ENCODE peak calls at places on chromosomes 5 and 9, in four cellular contexts. B is psoas muscle, R is neural progenitor cell, P is SK-N-MC. U is an unnamed sample.

GRCh38 chr5:103562453-103563157 is at the start of gene NUDT12:
- DNase-seq in B (peak; percentile 86), R (peak; percentile 86), P (peak; percentile 32), U (peak; percentile 73)

GRCh38 chr9:116842658-116843057 is 155.6 kb downstream of the TRIM32 start:
- DNase-seq in B (no peak), R (peak; percentile 41), P (no peak), U (no peak)

GRCh38 chr5:120464627-120465280 is 654 bp downstream of the PRR16 start:
- DNase-seq in B (peak; percentile 70), R (peak; percentile 41), P (no peak), U (peak; percentile 58)

GRCh38 chr9:75111019-75111622 is 22.8 kb downstream of the OSTF1 start:
- DNase-seq in B (no peak), R (no peak), P (no peak), U (no peak)

GRCh38 chr5:38541174-38541724 is 15.2 kb downstream of the LIFR start:
- DNase-seq in B (no peak), R (no peak), P (no peak), U (no peak)

GRCh38 chr9:109064963-109065701 is 51.8 kb upstream of the CTNNAL1 start:
- DNase-seq in B (no peak), R (no peak), P (no peak), U (no peak)

GRCh38 chr5:68424799-68425537 is 209.4 kb downstream of the PIK3R1 start:
- DNase-seq in B (no peak), R (no peak), P (no peak), U (no peak)

GRCh38 chr9:105065119-105066088 is 137.4 kb upstream of the ABCA1 start:
- DNase-seq in B (no peak), R (no peak), P (no peak), U (no peak)

GRCh38 chr5:68187268-68188055 is 28.1 kb upstream of the PIK3R1 start:
- DNase-seq in B (peak; percentile 70), R (peak; percentile 72), P (no peak), U (no peak)

GRCh38 chr5:149500922-149501582 is 50.2 kb downstream of the CSNK1A1 start:
- DNase-seq in B (no peak), R (no peak), P (no peak), U (no peak)

GRCh38 chr5:115366223-115366622 is 69.8 kb upstream of the CCDC112 start:
- DNase-seq in B (peak; percentile 59), R (no peak), P (no peak), U (no peak)

GRCh38 chr5:116410345-116410890 is 164.2 kb downstream of the SEMA6A start:
- DNase-seq in B (no peak), R (no peak), P (no peak), U (no peak)

GRCh38 chr5:5025774-5026406 is 114.2 kb upstream of the ADAMTS16 start:
- DNase-seq in B (no peak), R (no peak), P (no peak), U (no peak)

GRCh38 chr9:138066049-138066448 is 188.5 kb downstream of the CACNA1B start:
- DNase-seq in B (no peak), R (peak; percentile 18), P (no peak), U (no peak)

GRCh38 chr5:124057815-124058231 is 545.8 kb downstream of the CSNK1G3 start:
- DNase-seq in B (no peak), R (no peak), P (no peak), U (no peak)

GRCh38 chr5:38465045-38465444 is 91.4 kb downstream of the LIFR start:
- DNase-seq in B (peak; percentile 82), R (no peak), P (no peak), U (no peak)

GRCh38 chr9:12658531-12659209 is 34.5 kb upstream of the TYRP1 start:
- DNase-seq in B (no peak), R (no peak), P (no peak), U (no peak)

GRCh38 chr9:128683340-128684064 is 5.5 kb upstream of the SET start:
- DNase-seq in B (no peak), R (peak; percentile 94), P (no peak), U (no peak)

GRCh38 chr5:115801984-115802383 is 14.5 kb downstream of the CDO1 start:
- DNase-seq in B (no peak), R (no peak), P (no peak), U (no peak)

GRCh38 chr9:93059097-93059959 is 827 bp downstream of the SUSD3 start:
- DNase-seq in B (no peak), R (no peak), P (no peak), U (no peak)

GRCh38 chr5:97550818-97551217 is 367.8 kb upstream of the RIOK2 start:
- DNase-seq in B (no peak), R (no peak), P (no peak), U (no peak)

GRCh38 chr5:112124788-112125187 is 294.3 kb downstream of the EPB41L4A start:
- DNase-seq in B (no peak), R (no peak), P (no peak), U (no peak)

GRCh38 chr9:32378496-32378895 is 5.9 kb upstream of the ACO1 start:
- DNase-seq in B (no peak), R (peak; percentile 79), P (peak; percentile 68), U (no peak)

GRCh38 chr9:107711528-107711927 is 222.0 kb upstream of the KLF4 start:
- DNase-seq in B (peak; percentile 61), R (no peak), P (no peak), U (no peak)

GRCh38 chr5:5613261-5613990 is 190.9 kb downstream of the ICE1 start:
- DNase-seq in B (no peak), R (no peak), P (no peak), U (no peak)

GRCh38 chr9:108530141-108530540 is 325.6 kb downstream of the ACTL7B start:
- DNase-seq in B (no peak), R (no peak), P (no peak), U (no peak)

GRCh38 chr5:73417307-73418035 is 31.1 kb downstream of the FOXD1 start:
- DNase-seq in B (peak; percentile 28), R (no peak), P (no peak), U (no peak)

GRCh38 chr5:134020188-134020587 is 15.4 kb upstream of the VDAC1 start:
- DNase-seq in B (no peak), R (no peak), P (no peak), U (no peak)

GRCh38 chr9:33446507-33447403 is 638 bp downstream of the AQP3 start:
- DNase-seq in B (no peak), R (peak; percentile 20), P (no peak), U (peak; percentile 64)

GRCh38 chr5:72223371-72223770 is 96.7 kb downstream of the MRPS27 start:
- DNase-seq in B (no peak), R (no peak), P (no peak), U (no peak)

GRCh38 chr5:179212870-179213269 is 132.4 kb downstream of the ADAMTS2 start:
- DNase-seq in B (no peak), R (peak; percentile 27), P (no peak), U (no peak)

GRCh38 chr9:21317956-21318923 is 13.1 kb upstream of the IFNA5 start:
- DNase-seq in B (no peak), R (peak; percentile 62), P (no peak), U (no peak)

GRCh38 chr9:6646028-6646636 is 603 bp upstream of the GLDC start:
- DNase-seq in B (no peak), R (no peak), P (no peak), U (no peak)

GRCh38 chr5:53488195-53488594 is 7.8 kb downstream of the FST start:
- DNase-seq in B (no peak), R (no peak), P (no peak), U (no peak)

GRCh38 chr9:112200699-112201098 is 25.6 kb upstream of the SUSD1 start:
- DNase-seq in B (no peak), R (no peak), P (no peak), U (no peak)

GRCh38 chr5:140018096-140018481 is 25.0 kb downstream of the NRG2 start:
- DNase-seq in B (peak; percentile 63), R (no peak), P (no peak), U (no peak)

GRCh38 chr5:1415626-1416360 is 29.4 kb downstream of the SLC6A3 start:
- DNase-seq in B (peak; percentile 38), R (no peak), P (no peak), U (no peak)

DNA sequence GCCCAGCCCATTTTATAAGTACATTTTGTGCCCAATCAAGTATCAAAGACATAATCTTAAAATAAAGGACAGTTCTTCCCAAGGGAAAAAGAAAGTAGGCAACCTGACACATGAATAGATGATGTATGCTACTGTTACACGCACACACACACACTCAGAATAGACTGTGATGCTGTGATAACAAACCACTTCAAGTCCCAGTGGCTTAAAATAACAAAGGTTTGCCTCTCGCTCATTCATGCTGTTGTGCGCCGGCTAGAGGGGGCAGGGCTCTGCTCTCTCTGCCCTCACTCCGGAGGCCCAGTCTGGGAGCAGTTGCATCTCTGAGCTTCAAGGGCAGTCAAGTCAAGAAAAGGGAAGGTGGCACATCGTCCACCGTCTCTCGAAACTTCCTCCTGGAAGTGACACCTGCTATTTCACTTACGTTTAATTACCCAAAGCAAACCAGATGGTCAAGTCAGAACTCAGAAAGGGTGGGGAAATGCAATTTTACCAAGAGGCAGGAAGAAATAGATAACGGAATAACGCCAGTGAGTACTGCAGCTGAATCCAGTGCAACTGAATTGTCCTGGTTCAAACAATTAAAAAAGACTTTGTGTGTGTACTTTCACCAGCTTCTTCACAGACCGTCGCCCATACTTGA is 43.3 kb downstream of the ANKRD33B start:
- DNase-seq in B (no peak), R (peak; percentile 59), P (no peak), U (peak; percentile 60)
- H3K27ac ChIP-seq in B (peak overlapping the region; percentile 89), R (no peak overlapping the region), P (no peak overlapping the region), U (peak overlapping the region; percentile 74)

GRCh38 chr5:110165366-110165765 is 475.6 kb downstream of the MAN2A1 start:
- DNase-seq in B (no peak), R (no peak), P (no peak), U (no peak)
- H3K27ac ChIP-seq in B (no peak overlapping the region), R (no peak overlapping the region), P (no peak overlapping the region), U (no peak overlapping the region)

DNA sequence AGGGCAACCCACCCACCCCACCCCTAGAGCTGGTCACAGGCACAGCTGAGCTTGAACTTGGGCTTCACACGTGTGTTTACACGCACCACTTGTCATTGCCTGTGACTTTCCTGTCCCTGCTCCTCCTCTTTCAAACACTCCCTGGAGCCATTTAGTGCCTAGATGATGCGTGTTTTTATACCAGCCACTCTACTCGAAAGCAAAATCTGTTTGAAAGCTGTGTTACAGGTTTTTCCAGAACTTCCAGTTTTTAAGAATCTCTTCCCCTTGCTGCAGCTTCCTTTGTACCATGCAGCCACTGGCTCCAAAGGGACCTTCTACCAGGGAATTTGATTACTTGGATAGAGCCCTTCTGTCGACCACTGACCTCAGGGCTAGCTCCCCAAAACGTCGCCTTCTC is 78.8 kb upstream of the SPRY4 start:
- DNase-seq in B (no peak), R (no peak), P (no peak), U (no peak)
- H3K27ac ChIP-seq in B (no peak overlapping the region), R (no peak overlapping the region), P (peak overlapping the region; percentile 96), U (peak overlapping the region; percentile 23)

DNA sequence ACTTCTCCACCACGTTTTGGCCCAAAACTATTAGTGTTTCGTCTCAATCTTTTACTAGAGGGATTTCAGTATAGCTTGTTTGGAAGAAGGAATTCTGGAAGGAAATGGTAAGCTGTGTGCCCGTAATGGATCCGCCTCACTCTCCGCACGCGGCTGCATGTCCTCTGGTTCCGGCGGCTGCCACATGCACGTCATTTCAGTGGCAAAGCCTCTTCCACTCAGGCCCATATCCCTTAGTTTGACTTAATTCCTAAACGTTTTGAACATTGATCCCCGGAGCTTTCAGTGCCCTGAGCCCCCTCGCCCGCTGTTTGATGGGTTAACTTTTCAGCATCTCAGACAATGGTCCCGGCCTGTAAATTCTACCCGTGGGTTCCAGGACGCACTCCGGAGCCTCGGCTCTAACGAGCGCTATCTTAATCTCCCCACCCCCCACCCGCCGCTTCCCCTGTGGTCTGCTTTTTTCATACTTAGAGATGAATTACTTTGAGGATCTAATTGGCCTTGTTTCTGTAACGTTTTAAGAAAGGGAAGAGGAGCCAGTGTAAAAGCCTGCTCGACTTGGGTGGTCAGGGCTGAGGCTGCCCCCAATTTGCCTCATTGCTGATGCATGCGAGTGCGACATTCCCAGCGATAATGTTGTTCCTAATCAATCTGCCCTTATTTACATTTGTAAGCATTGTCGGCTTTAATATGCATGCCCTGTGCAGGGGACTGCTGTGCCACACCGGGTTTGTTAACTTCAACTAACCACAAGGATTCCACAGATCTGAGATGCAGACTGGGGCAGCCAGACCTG is 4.6 kb downstream of the PTCH1 start:
- DNase-seq in B (no peak), R (peak; percentile 62), P (no peak), U (no peak)
- H3K27ac ChIP-seq in B (peak overlapping the region; percentile 88), R (no peak overlapping the region), P (peak overlapping the region; percentile 95), U (peak overlapping the region; percentile 94)

U was measured in right atrium auricular region.